ENCODE peak calls at places on chromosome 3, in four cellular contexts. S is fibroblast of mammary gland, T is neural crest cell, M is BJ. L is an unnamed sample.

GRCh38 chr3:170055209-170055608 is 17.4 kb downstream of the GPR160 start:
- DNase-seq in T (no peak), M (no peak), S (peak), L (peak)

GRCh38 chr3:14861451-14862302 is 42.9 kb downstream of the FGD5 start:
- DNase-seq in S (no peak), M (no peak), T (no peak), L (no peak)

GRCh38 chr3:123330441-123330991 is 118.4 kb downstream of the ADCY5 start:
- DNase-seq in M (no peak), T (no peak), S (no peak), L (no peak)

GRCh38 chr3:150917941-150918340 is 12.7 kb upstream of the MINDY4B start:
- DNase-seq in T (no peak), M (no peak), S (no peak), L (no peak)

GRCh38 chr3:71361346-71361745 is 222.2 kb downstream of the FOXP1 start:
- DNase-seq in M (no peak), T (no peak), S (no peak), L (no peak)

GRCh38 chr3:183460059-183461052 is 31.9 kb upstream of the MCF2L2 start:
- DNase-seq in S (no peak), M (no peak), T (no peak), L (no peak)

GRCh38 chr3:100456745-100457144 is 35.7 kb upstream of the TMEM45A start:
- DNase-seq in T (no peak), S (no peak), M (no peak), L (no peak)

GRCh38 chr3:187693431-187693830 is 8.9 kb downstream of the RTP2 start:
- DNase-seq in M (no peak), S (no peak), T (no peak), L (no peak)

GRCh38 chr3:65963787-65964707 is 74.7 kb downstream of the MAGI1 start:
- DNase-seq in S (peak), T (no peak), M (peak), L (peak)

GRCh38 chr3:136464502-136464901 is 214.4 kb downstream of the PCCB start:
- DNase-seq in S (peak), T (no peak), M (no peak), L (no peak)

GRCh38 chr3:171497546-171497945 is 37.3 kb upstream of the TNIK start:
- DNase-seq in M (no peak), S (no peak), T (no peak), L (no peak)

GRCh38 chr3:169285057-169285990 is 378.2 kb downstream of the MECOM start:
- DNase-seq in T (no peak), S (no peak), M (no peak), L (no peak)

DNA sequence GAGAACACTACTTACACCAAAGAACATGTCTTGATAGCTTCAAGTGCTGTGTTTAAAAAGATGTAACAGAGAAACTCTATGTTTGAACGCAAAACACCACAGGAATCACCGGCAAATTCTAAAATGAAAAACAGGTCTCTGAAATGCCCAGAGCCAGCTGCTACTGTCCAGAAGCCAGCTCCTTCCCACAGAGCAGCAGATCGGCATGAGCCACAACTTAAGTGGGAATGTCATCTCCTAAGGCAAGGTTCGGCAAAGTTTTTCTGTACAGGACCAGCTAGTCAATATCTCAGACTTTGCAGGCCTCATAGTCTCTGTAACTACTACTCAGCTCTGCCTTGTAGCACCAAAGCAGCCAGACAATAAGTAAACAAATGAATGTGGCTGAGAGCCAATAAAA is 4.9 kb downstream of the PLOD2 start:
- DNase-seq in S (peak), T (no peak), M (no peak), L (no peak)
- TF ChIP-seq CTCF in S (no peak), T (no peak), M (no peak), L (no peak)

DNA sequence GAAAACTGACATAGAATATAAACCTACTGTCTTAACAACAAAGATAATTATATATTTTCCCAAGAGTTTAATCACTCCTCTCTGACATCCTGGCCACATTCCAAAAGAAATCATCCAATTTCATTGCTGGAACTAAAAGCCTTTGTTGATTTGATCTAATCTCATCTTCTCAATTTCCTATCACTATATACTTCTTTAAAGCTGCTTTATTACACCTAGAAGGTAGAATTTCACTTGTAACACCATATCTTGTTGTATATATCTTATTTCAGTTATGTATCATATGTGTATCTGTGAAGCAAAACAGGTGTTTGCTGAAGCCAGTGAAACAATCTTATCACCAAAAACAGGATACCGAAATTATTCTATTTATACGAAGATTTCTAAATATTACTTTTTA is 740.2 kb downstream of the ROBO1 start:
- DNase-seq in T (no peak), M (no peak), S (no peak), L (no peak)
- TF ChIP-seq CTCF in T (no peak), M (no peak), S (no peak), L (no peak)

GRCh38 chr3:41866298-41866697 is 95.6 kb downstream of the ULK4 start:
- DNase-seq in S (no peak), T (no peak), M (no peak), L (no peak)

GRCh38 chr3:41867533-41867932 is 94.4 kb downstream of the ULK4 start:
- DNase-seq in M (no peak), S (no peak), T (no peak), L (no peak)

GRCh38 chr3:41863024-41863423 is 98.9 kb downstream of the ULK4 start:
- DNase-seq in M (no peak), S (no peak), T (no peak), L (no peak)
- TF ChIP-seq CTCF in M (no peak), S (peak), T (no peak), L (peak)

GRCh38 chr3:46717447-46718231 is at the start of gene PRSS50:
- DNase-seq in T (no peak), S (no peak), M (no peak), L (no peak)
- TF ChIP-seq CTCF in T (peak), S (no peak), M (peak), L (no peak)

GRCh38 chr3:101813817-101814440 is 34.9 kb downstream of the NXPE3 start:
- DNase-seq in S (peak), M (no peak), T (no peak), L (no peak)
- TF ChIP-seq CTCF in S (peak), M (peak), T (peak), L (peak)

GRCh38 chr3:113251817-113252216 is 40.5 kb downstream of the BOC start:
- DNase-seq in M (no peak), S (no peak), T (no peak), L (no peak)
- TF ChIP-seq CTCF in M (no peak), S (no peak), T (no peak), L (no peak)

GRCh38 chr3:27740854-27741253 is 18.7 kb upstream of the EOMES start:
- DNase-seq in M (no peak), T (no peak), S (no peak), L (no peak)
- TF ChIP-seq CTCF in M (no peak), T (no peak), S (no peak), L (no peak)

GRCh38 chr3:46845860-46846623 is 17.2 kb downstream of the MYL3 start:
- DNase-seq in M (peak), S (peak), T (no peak), L (no peak)
- TF ChIP-seq CTCF in M (peak), S (peak), T (peak), L (peak)

L was measured in epithelial cell of proximal tubule.